ENCODE peak calls at places on chromosomes 5 and 9, in eight cellular contexts. P is PC-9; S is naive thymus-derived CD4-positive, alpha-beta T cell; U is GM23248; O is fibroblast of lung; W is uterus; A is heart right ventricle; H is ovary. C is an unnamed sample.

GRCh38 chr9:120477534-120478001 is 102.4 kb downstream of the CDK5RAP2 start:
- DNase-seq in P (peak), S (no peak), U (peak), O (peak), W (no peak), A (peak), H (peak), C (peak)

GRCh38 chr9:120659617-120660169 is 54.6 kb downstream of the MEGF9 start:
- DNase-seq in P (no peak), S (no peak), U (no peak), O (no peak), W (no peak), A (no peak), H (no peak), C (no peak)

GRCh38 chr5:97547999-97548797 is 365.2 kb upstream of the RIOK2 start:
- DNase-seq in P (no peak), S (peak), U (no peak), O (no peak), W (no peak), A (no peak), H (no peak), C (no peak)

GRCh38 chr9:92138157-92138959 is 23.1 kb upstream of the SPTLC1 start:
- DNase-seq in P (no peak), S (peak), U (peak), O (peak), W (peak), A (peak), H (peak), C (peak)

GRCh38 chr9:75169623-75170022 is 81.3 kb downstream of the OSTF1 start:
- DNase-seq in P (peak), S (no peak), U (peak), O (no peak), W (no peak), A (no peak), H (no peak), C (no peak)

GRCh38 chr9:112493738-112494137 is 7.1 kb downstream of the KIAA1958 start:
- DNase-seq in P (no peak), S (no peak), U (peak), O (peak), W (peak), A (no peak), H (peak), C (no peak)

GRCh38 chr5:151255621-151256286 is 2.8 kb downstream of the GM2A start:
- DNase-seq in P (no peak), S (no peak), U (no peak), O (no peak), W (no peak), A (no peak), H (no peak), C (no peak)

GRCh38 chr5:153562189-153562588 is 71.7 kb downstream of the GRIA1 start:
- DNase-seq in P (peak), S (no peak), U (peak), O (peak), W (no peak), A (no peak), H (no peak), C (no peak)

GRCh38 chr9:124624735-124624992 is 117.5 kb upstream of the NR5A1 start:
- DNase-seq in P (no peak), S (no peak), U (no peak), O (no peak), W (no peak), A (no peak), H (no peak), C (no peak)

GRCh38 chr9:20622330-20623020 is at the start of gene MLLT3:
- DNase-seq in P (peak), S (peak), U (peak), O (peak), W (peak), A (peak), H (peak), C (peak)

GRCh38 chr5:173704615-173705511 is 88.4 kb upstream of the BOD1 start:
- DNase-seq in P (no peak), S (no peak), U (no peak), O (no peak), W (no peak), A (no peak), H (no peak), C (no peak)

GRCh38 chr5:73370620-73371583 is 77.7 kb downstream of the FOXD1 start:
- DNase-seq in P (peak), S (no peak), U (peak), O (peak), W (no peak), A (no peak), H (no peak), C (no peak)

GRCh38 chr9:27715651-27716050 is 142.4 kb upstream of the C9orf72 start:
- DNase-seq in P (no peak), S (no peak), U (no peak), O (no peak), W (no peak), A (no peak), H (no peak), C (no peak)

GRCh38 chr9:126128494-126129142 is 198.0 kb upstream of the MVB12B start:
- DNase-seq in P (no peak), S (no peak), U (no peak), O (no peak), W (no peak), A (no peak), H (no peak), C (no peak)

GRCh38 chr5:124841829-124842712 is 95.6 kb upstream of the ZNF608 start:
- DNase-seq in P (peak), S (no peak), U (peak), O (peak), W (no peak), A (no peak), H (no peak), C (no peak)

GRCh38 chr5:132063090-132063911 is 2.8 kb downstream of the IL3 start:
- DNase-seq in P (no peak), S (peak), U (peak), O (peak), W (peak), A (peak), H (peak), C (peak)

GRCh38 chr5:138463335-138464017 is 1.8 kb upstream of the EGR1 start:
- DNase-seq in P (no peak), S (no peak), U (peak), O (peak), W (no peak), A (no peak), H (peak), C (no peak)

GRCh38 chr5:146799235-146800015 is 79.1 kb downstream of the PPP2R2B start:
- DNase-seq in P (no peak), S (no peak), U (no peak), O (no peak), W (no peak), A (no peak), H (no peak), C (no peak)

GRCh38 chr5:95068952-95069351 is 215.9 kb downstream of the MCTP1 start:
- DNase-seq in P (no peak), S (no peak), U (no peak), O (no peak), W (no peak), A (no peak), H (no peak), C (no peak)

GRCh38 chr5:133225671-133226152 is 173.9 kb downstream of the HSPA4 start:
- DNase-seq in P (no peak), S (no peak), U (peak), O (peak), W (no peak), A (no peak), H (no peak), C (no peak)

GRCh38 chr5:71887680-71888079 is 168.6 kb downstream of the CARTPT start:
- DNase-seq in P (peak), S (peak), U (peak), O (peak), W (no peak), A (no peak), H (no peak), C (no peak)

GRCh38 chr5:73826761-73827450 is 200.9 kb downstream of the ARHGEF28 start:
- DNase-seq in P (peak), S (no peak), U (peak), O (peak), W (peak), A (no peak), H (peak), C (no peak)

GRCh38 chr9:12753931-12754330 is 20.9 kb upstream of the LURAP1L start:
- DNase-seq in P (no peak), S (no peak), U (no peak), O (no peak), W (no peak), A (no peak), H (no peak), C (no peak)
- H3K27ac ChIP-seq in P (no peak), S (no peak), U (no peak), O (no peak), W (no peak), A (no peak), H (no peak), C (no peak)

GRCh38 chr9:4670591-4670990 is 4.3 kb upstream of the SPATA6L start:
- DNase-seq in P (no peak), S (no peak), U (no peak), O (no peak), W (no peak), A (no peak), H (no peak), C (no peak)
- H3K27ac ChIP-seq in P (no peak), S (no peak), U (no peak), O (no peak), W (no peak), A (no peak), H (no peak), C (no peak)

GRCh38 chr5:36153727-36154126 is 1.8 kb downstream of the SKP2 start:
- DNase-seq in P (no peak), S (no peak), U (no peak), O (no peak), W (no peak), A (no peak), H (no peak), C (no peak)

GRCh38 chr5:36152324-36153298 is 700 bp downstream of the SKP2 start:
- DNase-seq in P (peak), S (no peak), U (peak), O (peak), W (no peak), A (no peak), H (no peak), C (no peak)

GRCh38 chr5:36155291-36155690 is 3.4 kb downstream of the SKP2 start:
- DNase-seq in P (no peak), S (no peak), U (no peak), O (no peak), W (no peak), A (no peak), H (no peak), C (no peak)

GRCh38 chr5:36151434-36152323 is at the start of the genes LMBRD2 and SKP2:
- DNase-seq in P (peak), S (peak), U (peak), O (peak), W (peak), A (peak), H (peak), C (peak)

DNA sequence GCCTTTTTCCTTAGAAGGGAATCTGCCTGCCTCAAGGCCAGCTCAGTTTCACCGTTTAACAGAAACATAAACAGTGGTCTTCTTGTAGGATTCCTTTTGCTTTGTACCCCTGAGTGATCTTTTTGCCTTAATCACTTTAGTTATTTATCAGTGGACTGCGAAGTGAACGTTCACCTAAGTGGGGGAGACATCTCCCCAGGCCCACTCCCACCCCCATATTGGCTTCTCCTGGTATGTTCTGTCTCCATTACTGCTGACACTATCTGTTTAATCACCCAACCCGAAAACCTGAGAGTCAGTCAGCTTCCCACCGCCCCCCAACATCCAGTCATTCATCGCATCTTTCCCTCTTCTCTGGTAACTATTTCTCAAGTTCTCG is 1.4 kb downstream of the SKP2 start:
- DNase-seq in P (no peak), S (no peak), U (no peak), O (no peak), W (no peak), A (no peak), H (no peak), C (no peak)
- H3K27ac ChIP-seq in P (no peak), S (no peak), U (no peak), O (no peak), W (no peak), A (peak), H (no peak), C (no peak)

GRCh38 chr9:93908591-93909241 is 46.4 kb downstream of the BARX1 start:
- DNase-seq in P (no peak), S (peak), U (peak), O (no peak), W (no peak), A (no peak), H (no peak), C (no peak)
- H3K27ac ChIP-seq in P (no peak), S (no peak), U (no peak), O (no peak), W (no peak), A (no peak), H (no peak), C (no peak)

GRCh38 chr9:129173296-129174101 is 4.6 kb downstream of the IER5L start:
- DNase-seq in P (no peak), S (no peak), U (peak), O (no peak), W (no peak), A (no peak), H (peak), C (no peak)
- H3K27ac ChIP-seq in P (peak), S (no peak), U (peak), O (peak), W (peak), A (peak), H (peak), C (peak)

GRCh38 chr5:122493776-122494518 is 181.9 kb downstream of the SNCAIP start:
- DNase-seq in P (no peak), S (no peak), U (no peak), O (no peak), W (no peak), A (no peak), H (no peak), C (no peak)
- H3K27ac ChIP-seq in P (no peak), S (no peak), U (no peak), O (no peak), W (no peak), A (no peak), H (no peak), C (no peak)

DNA sequence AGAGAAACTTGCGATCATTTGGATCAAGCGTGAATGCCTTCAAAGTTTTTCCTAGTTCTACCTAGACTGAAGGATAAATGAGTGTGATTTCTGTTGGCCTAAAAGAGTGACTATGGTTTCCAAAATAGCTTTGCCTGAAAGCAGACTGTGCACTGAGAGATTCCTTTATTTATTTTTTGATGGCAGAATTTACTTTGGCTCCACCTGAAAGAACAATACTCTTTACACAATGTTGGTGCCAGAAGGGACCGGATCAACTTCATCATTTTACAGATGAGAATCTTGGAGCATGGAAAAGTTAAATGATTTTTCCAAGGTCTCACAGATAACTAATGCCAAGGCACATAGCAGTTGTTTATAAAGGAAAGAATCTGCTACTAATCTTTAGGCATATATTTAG is 199.6 kb downstream of the KCTD16 start:
- DNase-seq in P (no peak), S (no peak), U (no peak), O (no peak), W (no peak), A (no peak), H (no peak), C (no peak)
- H3K27ac ChIP-seq in P (no peak), S (no peak), U (no peak), O (no peak), W (no peak), A (no peak), H (no peak), C (no peak)

GRCh38 chr5:89213584-89213983 is 330.6 kb upstream of the MEF2C start:
- DNase-seq in P (no peak), S (no peak), U (peak), O (peak), W (no peak), A (peak), H (peak), C (no peak)
- H3K27ac ChIP-seq in P (no peak), S (no peak), U (no peak), O (no peak), W (no peak), A (no peak), H (no peak), C (no peak)

GRCh38 chr9:12934515-12935301 is 159.9 kb downstream of the LURAP1L start:
- DNase-seq in P (no peak), S (no peak), U (peak), O (no peak), W (no peak), A (no peak), H (no peak), C (no peak)

GRCh38 chr9:12930906-12931305 is 156.1 kb downstream of the LURAP1L start:
- DNase-seq in P (no peak), S (no peak), U (peak), O (no peak), W (no peak), A (no peak), H (no peak), C (no peak)

GRCh38 chr9:12933957-12934356 is 159.1 kb downstream of the LURAP1L start:
- DNase-seq in P (peak), S (no peak), U (peak), O (peak), W (no peak), A (no peak), H (no peak), C (no peak)

DNA sequence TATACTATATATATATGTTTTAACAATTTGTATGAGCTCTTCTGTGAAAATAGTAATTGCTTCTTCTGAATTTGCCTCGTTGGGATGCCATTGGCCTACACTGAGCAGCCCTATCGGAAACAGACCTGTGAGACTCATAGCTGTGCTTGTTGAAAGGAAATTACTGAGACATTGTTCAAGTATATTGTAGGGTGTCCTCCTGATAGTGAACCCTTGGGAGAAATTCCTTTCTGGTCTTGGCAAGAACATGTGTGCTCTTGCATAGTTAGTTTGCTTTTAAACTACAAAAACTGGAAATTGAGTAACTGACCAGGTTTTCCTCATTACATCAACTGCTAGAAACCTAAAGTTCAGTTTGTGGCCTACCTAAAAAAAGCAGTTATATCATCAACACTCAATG is 160.9 kb downstream of the LURAP1L start:
- DNase-seq in P (no peak), S (no peak), U (peak), O (peak), W (no peak), A (no peak), H (no peak), C (no peak)
- H3K27ac ChIP-seq in P (no peak), S (no peak), U (peak), O (no peak), W (no peak), A (no peak), H (no peak), C (no peak)